ENCODE peak calls at places on chromosomes 16 and 17, in four cellular contexts. R is Peyer's patch, E is astrocyte of the spinal cord, N is prostate gland. T is an unnamed sample.

GRCh38 chr17:1122681-1123396 is 56.9 kb downstream of the ABR start:
- DNase-seq in R (peak; percentile 79), E (peak; percentile 68), N (peak; percentile 72), T (peak; percentile 42)

GRCh38 chr16:82070656-82071369 is 35.8 kb downstream of the HSD17B2 start:
- DNase-seq in R (no peak), E (peak; percentile 49), N (no peak), T (no peak)

GRCh38 chr17:4032738-4033137 is 68.5 kb upstream of the ATP2A3 start:
- DNase-seq in R (no peak), E (no peak), N (no peak), T (no peak)

GRCh38 chr16:84726079-84726669 is 26.4 kb downstream of the USP10 start:
- DNase-seq in R (peak; percentile 91), E (peak; percentile 84), N (peak; percentile 94), T (peak; percentile 79)

GRCh38 chr17:22512997-22513538 is 820.7 kb downstream of the KCNJ18 start:
- DNase-seq in R (no peak), E (no peak), N (no peak), T (no peak)

GRCh38 chr17:60107526-60108257 is 29.0 kb upstream of the HEATR6 start:
- DNase-seq in R (no peak), E (no peak), N (peak; percentile 1), T (no peak)

GRCh38 chr17:79117905-79118487 is 43.4 kb downstream of the ENGASE start:
- DNase-seq in R (no peak), E (no peak), N (no peak), T (no peak)

GRCh38 chr16:70647461-70648359 is 1.4 kb downstream of the IL34 start:
- DNase-seq in R (no peak), E (no peak), N (no peak), T (no peak)

GRCh38 chr17:8753136-8753975 is 5.0 kb downstream of the SPDYE4 start:
- DNase-seq in R (no peak), E (no peak), N (no peak), T (no peak)

GRCh38 chr17:21358682-21359482 is 17.3 kb upstream of the KCNJ12 start:
- DNase-seq in R (no peak), E (no peak), N (no peak), T (no peak)

GRCh38 chr17:44386182-44386525 is 3.3 kb downstream of the ITGA2B start:
- DNase-seq in R (no peak), E (no peak), N (no peak), T (no peak)

GRCh38 chr17:44781553-44782348 is 23.0 kb downstream of the ADAM11 start:
- DNase-seq in R (no peak), E (no peak), N (no peak), T (no peak)

GRCh38 chr16:66189951-66190350 is 176.5 kb upstream of the CDH5 start:
- DNase-seq in R (no peak), E (peak; percentile 90), N (no peak), T (peak; percentile 96)

GRCh38 chr17:59435238-59435637 is 103.8 kb downstream of the YPEL2 start:
- DNase-seq in R (no peak), E (peak; percentile 37), N (no peak), T (peak; percentile 33)

GRCh38 chr17:38550661-38551060 is 55.1 kb downstream of the SRCIN1 start:
- DNase-seq in R (no peak), E (peak; percentile 14), N (peak; percentile 52), T (no peak)

GRCh38 chr16:24075929-24076716 is 180.0 kb upstream of the CACNG3 start:
- DNase-seq in R (no peak), E (no peak), N (no peak), T (no peak)

GRCh38 chr16:56337858-56338325 is 87.5 kb downstream of the AMFR start:
- DNase-seq in R (no peak), E (no peak), N (no peak), T (no peak)

GRCh38 chr16:19294156-19294649 is 8.7 kb downstream of the CLEC19A start:
- DNase-seq in R (peak; percentile 35), E (no peak), N (peak; percentile 36), T (no peak)

GRCh38 chr16:17552351-17552750 is 81.6 kb upstream of the XYLT1 start:
- DNase-seq in R (no peak), E (no peak), N (no peak), T (peak; percentile 31)

GRCh38 chr16:57751539-57752202 is 16.1 kb downstream of the KATNB1 start:
- DNase-seq in R (no peak), E (no peak), N (no peak), T (no peak)

GRCh38 chr17:4411201-4411600 is 22.5 kb upstream of the SPNS3 start:
- DNase-seq in R (no peak), E (no peak), N (no peak), T (no peak)

GRCh38 chr17:8954339-8954738 is 11.2 kb downstream of the PIK3R5 start:
- DNase-seq in R (peak; percentile 88), E (no peak), N (no peak), T (no peak)

GRCh38 chr17:48056879-48057278 is 8.7 kb downstream of the NFE2L1 start:
- DNase-seq in R (no peak), E (no peak), N (no peak), T (no peak)

GRCh38 chr17:35086931-35087573 is 23.5 kb upstream of the RFFL start:
- DNase-seq in R (no peak), E (no peak), N (no peak), T (no peak)

GRCh38 chr16:30902070-30902972 is 5.9 kb downstream of the CTF1 start:
- DNase-seq in R (peak; percentile 42), E (peak; percentile 28), N (peak; percentile 48), T (no peak)

GRCh38 chr16:10754941-10755340 is 11.3 kb downstream of the NUBP1 start:
- DNase-seq in R (no peak), E (peak; percentile 78), N (no peak), T (peak; percentile 46)

GRCh38 chr17:59756236-59756818 is 48.9 kb downstream of the VMP1 start:
- DNase-seq in R (no peak), E (peak; percentile 87), N (no peak), T (peak; percentile 82)

DNA sequence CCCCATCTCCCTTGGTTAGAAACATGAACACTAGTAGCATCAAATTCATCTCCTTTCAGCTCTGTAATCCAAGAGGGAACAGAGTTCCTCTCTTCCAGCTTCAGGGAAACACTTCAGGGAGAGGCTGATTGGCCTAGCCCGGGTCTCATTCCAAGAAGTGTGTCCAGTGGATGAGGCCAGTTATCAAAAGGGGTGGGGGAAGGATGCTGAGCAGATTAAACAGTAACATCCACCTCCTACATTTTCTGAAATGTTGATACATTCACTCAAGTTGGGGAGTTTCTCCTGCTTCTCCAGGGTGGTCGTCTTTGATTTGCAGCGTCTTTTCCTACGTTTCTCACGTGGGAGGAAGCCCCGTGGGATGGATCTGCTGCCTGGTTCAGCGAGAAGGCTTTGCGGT is 62.9 kb upstream of the WSB1 start:
- DNase-seq in R (no peak), E (no peak), N (no peak), T (no peak)
- TF ChIP-seq CTCF in R (no peak), E (no peak), N (no peak), T (no peak)

GRCh38 chr17:16425698-16426659 is 10.6 kb downstream of the TRPV2 start:
- DNase-seq in R (no peak), E (no peak), N (no peak), T (no peak)
- H3K4me3 ChIP-seq in R (no peak overlapping the region), E (no peak overlapping the region), N (no peak overlapping the region), T (no peak overlapping the region)

DNA sequence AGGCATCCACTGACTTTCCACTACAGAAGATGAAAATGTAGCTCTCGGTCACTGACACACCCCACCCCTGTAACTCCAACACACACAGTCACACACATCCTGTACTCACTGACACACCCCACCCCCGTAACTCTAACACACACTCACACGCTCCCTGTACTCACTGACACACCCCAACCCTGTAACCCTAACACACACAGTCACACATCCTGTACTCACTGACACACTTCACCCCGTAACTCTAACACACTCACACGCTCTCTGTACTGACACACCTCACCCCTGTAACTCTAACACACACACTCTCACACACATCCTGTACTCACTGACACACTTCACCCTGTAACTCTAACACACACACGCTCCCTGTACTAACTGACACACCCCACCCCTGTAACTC is 22.8 kb upstream of the WDR45B start:
- DNase-seq in R (no peak), E (no peak), N (no peak), T (no peak)
- TF ChIP-seq CTCF in R (no peak), E (no peak), N (no peak), T (no peak)

GRCh38 chr17:65670667-65671371 is 109.4 kb upstream of the AXIN2 start:
- DNase-seq in R (no peak), E (peak; percentile 7), N (no peak), T (no peak)
- H3K4me3 ChIP-seq in R (no peak overlapping the region), E (no peak overlapping the region), N (no peak overlapping the region), T (no peak overlapping the region)

DNA sequence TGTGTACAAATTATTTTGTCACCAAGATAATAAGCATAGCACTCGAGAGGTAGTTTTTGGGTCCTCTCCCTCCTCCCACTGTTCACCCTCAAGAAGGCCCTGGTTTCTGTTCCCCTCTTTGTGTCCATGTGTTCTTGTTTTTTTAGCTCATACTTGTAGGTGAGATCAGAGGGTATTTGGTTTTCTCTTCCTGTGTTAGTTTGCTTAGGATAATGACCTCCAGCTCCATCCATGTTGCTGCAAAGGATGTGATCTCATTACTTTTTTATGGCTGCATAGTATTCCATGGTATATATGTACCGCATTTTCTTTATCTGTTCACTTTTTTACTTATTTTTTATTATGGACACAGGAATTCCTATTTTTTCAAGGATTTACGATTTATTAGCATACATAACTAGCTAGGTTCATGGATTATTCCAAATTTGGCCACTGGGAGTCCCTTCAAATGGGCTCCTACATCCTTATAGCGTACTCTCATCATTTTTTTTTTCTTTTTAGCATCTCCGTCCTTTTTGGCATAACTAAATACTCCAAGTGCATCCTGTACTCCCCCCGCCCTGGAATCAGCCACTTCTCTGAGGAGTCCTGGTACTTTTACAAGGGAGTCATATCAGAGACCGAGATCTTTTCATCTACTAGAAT is 7.3 kb downstream of the TADA2A start:
- DNase-seq in R (no peak), E (no peak), N (no peak), T (no peak)
- TF ChIP-seq CTCF in R (no peak), E (peak; percentile 37), N (no peak), T (peak; percentile 41)